ENCODE peak calls at places on chromosome 17, in five cellular contexts. One of them, this sample, is unnamed.

GRCh38 chr17:59106463-59107305 is at the start of gene TRIM37:
- DNase-seq in GM12878: peak
- DNase-seq in NT2/D1: peak
- DNase-seq in H1: peak
- DNase-seq in HepG2: peak
- DNase-seq in this sample: peak

GRCh38 chr17:26731005-26731921 is 562.7 kb upstream of the WSB1 start:
- DNase-seq in H1: no peak
- DNase-seq in GM12878: no peak
- DNase-seq in HepG2: no peak
- DNase-seq in NT2/D1: no peak
- DNase-seq in this sample: no peak

GRCh38 chr17:77233635-77234334 is 93.0 kb downstream of the SEC14L1 start:
- DNase-seq in HepG2: peak
- DNase-seq in NT2/D1: no peak
- DNase-seq in H1: no peak
- DNase-seq in GM12878: peak
- DNase-seq in this sample: no peak

GRCh38 chr17:65542595-65542994 is 18.9 kb downstream of the AXIN2 start:
- DNase-seq in HepG2: no peak
- DNase-seq in NT2/D1: no peak
- DNase-seq in GM12878: no peak
- DNase-seq in H1: no peak
- DNase-seq in this sample: no peak

GRCh38 chr17:31197991-31198390 is 99.0 kb downstream of the OMG start:
- DNase-seq in NT2/D1: no peak
- DNase-seq in GM12878: no peak
- DNase-seq in HepG2: no peak
- DNase-seq in H1: no peak
- DNase-seq in this sample: no peak

GRCh38 chr17:63086483-63087185 is 120.6 kb downstream of the TANC2 start:
- DNase-seq in NT2/D1: no peak
- DNase-seq in GM12878: no peak
- DNase-seq in H1: no peak
- DNase-seq in HepG2: no peak
- DNase-seq in this sample: no peak

GRCh38 chr17:44965491-44966234 is 2.4 kb downstream of the C1QL1 start:
- DNase-seq in GM12878: no peak
- DNase-seq in NT2/D1: no peak
- DNase-seq in H1: no peak
- DNase-seq in HepG2: no peak
- DNase-seq in this sample: no peak

GRCh38 chr17:79482719-79483118 is 128.1 kb downstream of the RBFOX3 start:
- DNase-seq in NT2/D1: no peak
- DNase-seq in HepG2: no peak
- DNase-seq in H1: no peak
- DNase-seq in GM12878: no peak
- DNase-seq in this sample: no peak

GRCh38 chr17:1989135-1989534 is 36.0 kb downstream of the RTN4RL1 start:
- DNase-seq in H1: no peak
- DNase-seq in GM12878: no peak
- DNase-seq in HepG2: no peak
- DNase-seq in NT2/D1: no peak
- DNase-seq in this sample: no peak

GRCh38 chr17:76643553-76644148 is at the start of gene ST6GALNAC1:
- DNase-seq in GM12878: no peak
- DNase-seq in HepG2: no peak
- DNase-seq in NT2/D1: no peak
- DNase-seq in H1: no peak
- DNase-seq in this sample: no peak

GRCh38 chr17:58513913-58514794 is at the start of gene MTMR4:
- DNase-seq in GM12878: no peak
- DNase-seq in NT2/D1: peak
- DNase-seq in H1: peak
- DNase-seq in HepG2: peak
- DNase-seq in this sample: peak

GRCh38 chr17:16938496-16939270 is 33.2 kb downstream of the TNFRSF13B start:
- DNase-seq in GM12878: no peak
- DNase-seq in H1: no peak
- DNase-seq in HepG2: no peak
- DNase-seq in NT2/D1: no peak
- DNase-seq in this sample: no peak

GRCh38 chr17:9115446-9116265 is 94.3 kb downstream of the NTN1 start:
- DNase-seq in NT2/D1: peak
- DNase-seq in H1: peak
- DNase-seq in GM12878: no peak
- DNase-seq in HepG2: peak
- DNase-seq in this sample: peak

GRCh38 chr17:81267390-81268067 is 27.6 kb downstream of the SLC38A10 start:
- DNase-seq in NT2/D1: no peak
- DNase-seq in HepG2: no peak
- DNase-seq in H1: no peak
- DNase-seq in GM12878: no peak
- DNase-seq in this sample: no peak

GRCh38 chr17:50184611-50185398 is 16.6 kb downstream of the COL1A1 start:
- DNase-seq in GM12878: no peak
- DNase-seq in H1: no peak
- DNase-seq in HepG2: no peak
- DNase-seq in NT2/D1: no peak
- DNase-seq in this sample: no peak

GRCh38 chr17:35242158-35242804 is 591 bp upstream of the SLFN5 start:
- DNase-seq in GM12878: no peak
- DNase-seq in NT2/D1: peak
- DNase-seq in HepG2: peak
- DNase-seq in H1: peak
- DNase-seq in this sample: peak

GRCh38 chr17:79922798-79923197 is 83.6 kb upstream of the CBX4 start:
- DNase-seq in H1: no peak
- DNase-seq in HepG2: no peak
- DNase-seq in GM12878: no peak
- DNase-seq in NT2/D1: no peak
- DNase-seq in this sample: no peak

GRCh38 chr17:55720917-55721836 is 1.5 kb downstream of the TMEM100 start:
- DNase-seq in NT2/D1: no peak
- DNase-seq in H1: no peak
- DNase-seq in HepG2: no peak
- DNase-seq in GM12878: no peak
- DNase-seq in this sample: no peak

GRCh38 chr17:21460358-21460757 is 84.2 kb downstream of the KCNJ12 start:
- DNase-seq in NT2/D1: no peak
- DNase-seq in GM12878: no peak
- DNase-seq in H1: no peak
- DNase-seq in HepG2: no peak
- DNase-seq in this sample: no peak
- TF ChIP-seq SUZ12 in NT2/D1: no peak
- TF ChIP-seq SUZ12 in GM12878: no peak
- TF ChIP-seq SUZ12 in H1: no peak
- TF ChIP-seq SUZ12 in HepG2: no peak
- TF ChIP-seq SUZ12 in this sample: no peak

GRCh38 chr17:83176272-83176955 is 97.0 kb downstream of the METRNL start:
- DNase-seq in H1: peak
- DNase-seq in GM12878: no peak
- DNase-seq in HepG2: no peak
- DNase-seq in NT2/D1: no peak
- DNase-seq in this sample: no peak

GRCh38 chr17:83174859-83175550 is 95.6 kb downstream of the METRNL start:
- DNase-seq in HepG2: no peak
- DNase-seq in GM12878: no peak
- DNase-seq in H1: peak
- DNase-seq in NT2/D1: no peak
- DNase-seq in this sample: no peak

GRCh38 chr17:83176956-83177583 is 97.7 kb downstream of the METRNL start:
- DNase-seq in HepG2: no peak
- DNase-seq in GM12878: no peak
- DNase-seq in NT2/D1: no peak
- DNase-seq in H1: peak
- DNase-seq in this sample: no peak

GRCh38 chr17:83173997-83174858 is 94.8 kb downstream of the METRNL start:
- DNase-seq in GM12878: no peak
- DNase-seq in HepG2: peak
- DNase-seq in H1: peak
- DNase-seq in NT2/D1: no peak
- DNase-seq in this sample: no peak

GRCh38 chr17:83175551-83176271 is 96.3 kb downstream of the METRNL start:
- DNase-seq in GM12878: no peak
- DNase-seq in NT2/D1: no peak
- DNase-seq in HepG2: no peak
- DNase-seq in H1: peak
- DNase-seq in this sample: no peak
- TF ChIP-seq SUZ12 in GM12878: no peak
- TF ChIP-seq SUZ12 in NT2/D1: no peak
- TF ChIP-seq SUZ12 in HepG2: no peak
- TF ChIP-seq SUZ12 in H1: no peak
- TF ChIP-seq SUZ12 in this sample: no peak

GRCh38 chr17:47649972-47650524 is 329 bp downstream of the KPNB1 start:
- DNase-seq in GM12878: no peak
- DNase-seq in HepG2: no peak
- DNase-seq in H1: no peak
- DNase-seq in NT2/D1: no peak
- DNase-seq in this sample: no peak
- TF ChIP-seq SUZ12 in GM12878: no peak
- TF ChIP-seq SUZ12 in HepG2: no peak
- TF ChIP-seq SUZ12 in H1: no peak
- TF ChIP-seq SUZ12 in NT2/D1: no peak
- TF ChIP-seq SUZ12 in this sample: no peak

DNA sequence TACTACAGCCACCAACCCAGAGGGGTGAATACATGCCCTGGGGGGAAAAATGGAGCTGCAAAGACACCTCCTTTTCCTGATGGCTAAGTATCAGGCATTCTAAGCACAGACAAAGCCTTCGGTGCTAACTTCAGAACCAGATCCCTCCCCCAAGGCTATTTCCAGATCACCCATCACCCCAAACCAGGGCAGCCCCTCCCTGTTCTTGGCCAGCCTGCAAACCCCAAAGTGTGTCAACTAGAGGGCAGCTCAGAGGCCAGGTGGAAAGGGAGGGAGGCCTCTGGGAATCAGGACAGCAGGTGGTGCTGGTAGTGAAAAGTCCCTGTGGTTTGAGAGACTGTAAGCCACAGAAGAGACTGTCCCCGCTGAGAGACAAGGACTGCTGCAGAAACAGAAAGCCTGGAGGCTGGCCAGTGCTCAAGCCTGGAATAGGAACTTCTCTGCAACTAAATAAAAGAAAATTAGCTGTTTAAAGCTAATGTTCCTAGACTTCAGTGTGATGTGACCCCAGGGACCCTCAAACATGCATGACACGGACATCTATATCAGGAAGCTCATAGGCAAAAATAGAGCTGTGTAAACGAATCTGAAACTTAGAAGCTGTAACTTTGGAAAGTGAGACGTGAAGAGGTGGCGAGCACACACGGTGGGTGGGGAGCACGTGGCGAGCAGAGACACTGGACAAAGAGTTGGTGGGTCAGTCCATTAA is 9.1 kb downstream of the TUBG1 start:
- DNase-seq in GM12878: peak
- DNase-seq in NT2/D1: peak
- DNase-seq in H1: peak
- DNase-seq in HepG2: peak
- DNase-seq in this sample: no peak
- TF ChIP-seq SUZ12 in GM12878: no peak
- TF ChIP-seq SUZ12 in NT2/D1: no peak
- TF ChIP-seq SUZ12 in H1: no peak
- TF ChIP-seq SUZ12 in HepG2: no peak
- TF ChIP-seq SUZ12 in this sample: no peak

GRCh38 chr17:560379-560935 is 154.2 kb downstream of the VPS53 start:
- DNase-seq in GM12878: no peak
- DNase-seq in HepG2: no peak
- DNase-seq in NT2/D1: no peak
- DNase-seq in H1: no peak
- DNase-seq in this sample: no peak

GRCh38 chr17:556431-556995 is 158.1 kb downstream of the VPS53 start:
- DNase-seq in H1: no peak
- DNase-seq in NT2/D1: no peak
- DNase-seq in GM12878: no peak
- DNase-seq in HepG2: no peak
- DNase-seq in this sample: no peak

GRCh38 chr17:559699-560378 is 154.8 kb downstream of the VPS53 start:
- DNase-seq in HepG2: no peak
- DNase-seq in GM12878: no peak
- DNase-seq in NT2/D1: no peak
- DNase-seq in H1: no peak
- DNase-seq in this sample: no peak

GRCh38 chr17:561118-561517 is 153.5 kb downstream of the VPS53 start:
- DNase-seq in H1: no peak
- DNase-seq in NT2/D1: no peak
- DNase-seq in GM12878: no peak
- DNase-seq in HepG2: no peak
- DNase-seq in this sample: no peak

GRCh38 chr17:557371-557770 is 157.3 kb downstream of the VPS53 start:
- DNase-seq in NT2/D1: no peak
- DNase-seq in HepG2: no peak
- DNase-seq in H1: no peak
- DNase-seq in GM12878: no peak
- DNase-seq in this sample: no peak
- TF ChIP-seq SUZ12 in NT2/D1: no peak
- TF ChIP-seq SUZ12 in HepG2: no peak
- TF ChIP-seq SUZ12 in H1: no peak
- TF ChIP-seq SUZ12 in GM12878: no peak
- TF ChIP-seq SUZ12 in this sample: no peak

GRCh38 chr17:66675991-66676371 is 158.9 kb upstream of the CACNG5 start:
- DNase-seq in HepG2: no peak
- DNase-seq in H1: no peak
- DNase-seq in GM12878: no peak
- DNase-seq in NT2/D1: no peak
- DNase-seq in this sample: no peak
- TF ChIP-seq SUZ12 in HepG2: no peak
- TF ChIP-seq SUZ12 in H1: no peak
- TF ChIP-seq SUZ12 in GM12878: no peak
- TF ChIP-seq SUZ12 in NT2/D1: no peak
- TF ChIP-seq SUZ12 in this sample: no peak

DNA sequence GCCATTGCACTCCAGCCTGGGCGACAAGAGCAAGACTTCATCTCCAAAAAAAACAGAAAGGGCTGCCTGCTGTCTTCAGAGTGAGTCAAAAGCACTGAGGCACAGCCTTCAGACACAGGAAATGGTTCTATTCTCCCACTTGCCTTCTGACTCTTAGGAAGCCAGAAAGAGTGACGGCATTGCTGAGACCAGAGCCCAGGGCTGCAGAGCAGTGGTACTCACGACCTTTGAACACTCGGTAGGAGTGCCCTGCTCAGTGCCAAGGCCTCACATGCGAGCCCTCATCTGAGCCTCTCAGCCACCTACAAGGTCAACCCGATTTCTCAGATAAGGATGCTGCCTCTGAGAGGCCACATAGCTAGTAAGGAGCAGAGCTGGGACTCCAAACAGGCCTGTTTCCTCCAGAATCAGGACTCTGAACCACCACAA is 3.5 kb upstream of the ITGAE start:
- DNase-seq in H1: no peak
- DNase-seq in GM12878: peak
- DNase-seq in HepG2: peak
- DNase-seq in NT2/D1: no peak
- DNase-seq in this sample: no peak
- TF ChIP-seq SUZ12 in H1: no peak
- TF ChIP-seq SUZ12 in GM12878: no peak
- TF ChIP-seq SUZ12 in HepG2: no peak
- TF ChIP-seq SUZ12 in NT2/D1: no peak
- TF ChIP-seq SUZ12 in this sample: no peak